ENCODE peak calls at places on chromosomes 13 and 19, in eight cellular contexts. M is Peyer's patch, X is transverse colon, P is heart left ventricle, U is vagina, D is gastrocnemius medialis, F is uterus, I is GM12878. O is an unnamed sample. For H3K36me3, the result is how much of the 10 kb centered on the place peaks cover.

GRCh38 chr13:36430247-36431203 is 1.8 kb upstream of the CCNA1 start:
- DNase-seq in M (no peak), X (no peak), P (no peak), U (no peak), D (no peak), F (peak), I (no peak), O (peak)

GRCh38 chr13:102596147-102597028 is at the start of gene TPP2:
- DNase-seq in M (peak), X (peak), P (peak), U (peak), D (peak), F (peak), I (peak), O (peak)

GRCh38 chr19:33440241-33440640 is 66.7 kb downstream of the CEBPG start:
- DNase-seq in M (no peak), X (no peak), P (no peak), U (no peak), D (no peak), F (no peak), I (no peak), O (no peak)

GRCh38 chr13:47216176-47216822 is 319.4 kb upstream of the HTR2A start:
- DNase-seq in M (no peak), X (no peak), P (no peak), U (no peak), D (no peak), F (no peak), I (no peak), O (no peak)

GRCh38 chr19:1952635-1953034 is 11.7 kb downstream of the CSNK1G2 start:
- DNase-seq in M (no peak), X (no peak), P (no peak), U (no peak), D (no peak), F (no peak), I (no peak), O (no peak)

GRCh38 chr13:32783067-32783466 is 196.8 kb downstream of the PDS5B start:
- DNase-seq in M (no peak), X (no peak), P (no peak), U (no peak), D (no peak), F (no peak), I (no peak), O (no peak)

GRCh38 chr19:50290775-50291174 is 38.4 kb downstream of the KCNC3 start:
- DNase-seq in M (no peak), X (no peak), P (no peak), U (no peak), D (no peak), F (no peak), I (no peak), O (no peak)

GRCh38 chr13:38970380-38971051 is 20.1 kb downstream of the STOML3 start:
- DNase-seq in M (no peak), X (no peak), P (no peak), U (no peak), D (no peak), F (no peak), I (no peak), O (no peak)

GRCh38 chr13:45082964-45083363 is 37.3 kb upstream of the GTF2F2 start:
- DNase-seq in M (no peak), X (no peak), P (no peak), U (no peak), D (no peak), F (no peak), I (no peak), O (no peak)

GRCh38 chr13:37381502-37381901 is 217.1 kb downstream of the POSTN start:
- DNase-seq in M (no peak), X (no peak), P (no peak), U (no peak), D (no peak), F (no peak), I (no peak), O (no peak)

GRCh38 chr13:110065780-110066179 is 241.2 kb downstream of the COL4A1 start:
- DNase-seq in M (no peak), X (no peak), P (no peak), U (no peak), D (no peak), F (no peak), I (no peak), O (no peak)

GRCh38 chr19:51772977-51773376 is 12.0 kb downstream of the FPR2 start:
- DNase-seq in M (no peak), X (no peak), P (no peak), U (no peak), D (no peak), F (no peak), I (no peak), O (no peak)

GRCh38 chr13:62119739-62120700 is 704.4 kb upstream of the PCDH20 start:
- DNase-seq in M (no peak), X (no peak), P (no peak), U (no peak), D (no peak), F (no peak), I (no peak), O (no peak)

GRCh38 chr13:85140192-85140591 is 659.0 kb downstream of the SLITRK6 start:
- DNase-seq in M (no peak), X (no peak), P (no peak), U (no peak), D (no peak), F (no peak), I (no peak), O (no peak)

GRCh38 chr13:70390968-70391367 is 282.7 kb upstream of the KLHL1 start:
- DNase-seq in M (no peak), X (no peak), P (no peak), U (no peak), D (no peak), F (no peak), I (no peak), O (no peak)

GRCh38 chr13:28576037-28576436 is 81.1 kb upstream of the FLT1 start:
- DNase-seq in M (no peak), X (no peak), P (no peak), U (no peak), D (no peak), F (no peak), I (no peak), O (no peak)

GRCh38 chr19:13156968-13157882 is 7.0 kb downstream of the IER2 start:
- DNase-seq in M (no peak), X (peak), P (no peak), U (no peak), D (no peak), F (no peak), I (no peak), O (no peak)

GRCh38 chr19:18422530-18423191 is 3.5 kb downstream of the SSBP4 start:
- DNase-seq in M (peak), X (no peak), P (no peak), U (no peak), D (no peak), F (peak), I (no peak), O (no peak)

GRCh38 chr13:90787007-90787406 is 560.5 kb upstream of the MIR17HG start:
- DNase-seq in M (no peak), X (no peak), P (no peak), U (no peak), D (no peak), F (no peak), I (no peak), O (no peak)

GRCh38 chr13:59356607-59357006 is 807.1 kb downstream of the DIAPH3 start:
- DNase-seq in M (peak), X (peak), P (peak), U (no peak), D (peak), F (peak), I (no peak), O (peak)

GRCh38 chr13:29905845-29906244 is 55.4 kb upstream of the UBL3 start:
- DNase-seq in M (peak), X (peak), P (no peak), U (peak), D (no peak), F (no peak), I (no peak), O (no peak)

GRCh38 chr13:68927387-68928026 is 1180.1 kb upstream of the ATXN8OS start:
- DNase-seq in M (no peak), X (peak), P (no peak), U (no peak), D (no peak), F (no peak), I (no peak), O (no peak)

GRCh38 chr13:60016229-60016628 is 147.5 kb downstream of the DIAPH3 start:
- DNase-seq in M (no peak), X (no peak), P (no peak), U (no peak), D (no peak), F (no peak), I (no peak), O (no peak)

GRCh38 chr19:47512183-47512947 is 2.5 kb downstream of the NAPA start:
- DNase-seq in M (peak), X (peak), P (no peak), U (no peak), D (no peak), F (peak), I (no peak), O (peak)

GRCh38 chr13:30744056-30744684 is 8.8 kb downstream of the ALOX5AP start:
- DNase-seq in M (peak), X (peak), P (peak), U (no peak), D (peak), F (peak), I (peak), O (peak)

GRCh38 chr13:40932252-40932651 is 86.9 kb downstream of the ELF1 start:
- DNase-seq in M (no peak), X (no peak), P (no peak), U (no peak), D (no peak), F (no peak), I (no peak), O (no peak)

GRCh38 chr19:54518844-54519243 is 16.2 kb downstream of the LAIR2 start:
- DNase-seq in M (no peak), X (no peak), P (no peak), U (no peak), D (no peak), F (peak), I (peak), O (no peak)

GRCh38 chr13:36965767-36966166 is 33.4 kb downstream of the ALG5 start:
- DNase-seq in M (no peak), X (no peak), P (no peak), U (no peak), D (no peak), F (no peak), I (no peak), O (no peak)

GRCh38 chr13:24161010-24161775 is 673 bp downstream of the SPATA13 start:
- DNase-seq in M (peak), X (peak), P (peak), U (no peak), D (no peak), F (no peak), I (no peak), O (peak)

GRCh38 chr19:45474191-45474940 is 6.6 kb downstream of the FOSB start:
- DNase-seq in M (no peak), X (no peak), P (no peak), U (no peak), D (no peak), F (no peak), I (no peak), O (no peak)

GRCh38 chr19:45473366-45474190 is 5.8 kb downstream of the FOSB start:
- DNase-seq in M (no peak), X (no peak), P (no peak), U (no peak), D (no peak), F (no peak), I (no peak), O (no peak)

GRCh38 chr19:45476349-45476717 is 8.5 kb downstream of the FOSB start:
- DNase-seq in M (no peak), X (no peak), P (no peak), U (no peak), D (no peak), F (no peak), I (no peak), O (no peak)

GRCh38 chr19:45475537-45476348 is 7.9 kb downstream of the FOSB start:
- DNase-seq in M (no peak), X (no peak), P (no peak), U (no peak), D (no peak), F (no peak), I (no peak), O (no peak)

DNA sequence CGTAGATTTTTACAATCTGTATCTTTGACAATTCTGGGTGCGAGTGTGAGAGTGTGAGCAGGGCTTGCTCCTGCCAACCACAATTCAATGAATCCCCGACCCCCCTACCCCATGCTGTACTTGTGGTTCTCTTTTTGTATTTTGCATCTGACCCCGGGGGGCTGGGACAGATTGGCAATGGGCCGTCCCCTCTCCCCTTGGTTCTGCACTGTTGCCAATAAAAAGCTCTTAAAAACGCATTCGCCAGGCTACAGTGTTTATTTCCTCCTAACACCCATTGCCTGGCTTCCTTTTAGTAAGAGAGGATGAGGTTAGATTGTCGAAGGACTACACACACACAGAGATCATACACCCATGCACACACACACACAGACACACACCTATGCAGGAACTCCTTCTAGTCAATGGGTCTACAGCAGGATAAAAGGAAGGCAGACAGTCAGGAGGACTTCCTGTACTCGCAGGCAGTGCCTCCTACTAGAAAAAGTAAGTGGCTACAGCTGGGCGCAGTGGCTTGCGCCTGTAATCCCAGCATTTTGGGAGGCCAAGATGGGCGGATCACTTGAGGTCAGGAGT is 7.2 kb downstream of the FOSB start:
- DNase-seq in M (no peak), X (no peak), P (no peak), U (no peak), D (no peak), F (no peak), I (no peak), O (peak)
- TF ChIP-seq POLR2A in M (no peak), X (no peak), P (no peak), U (no peak), D (no peak), F (no peak), I (no peak), O (no peak)

DNA sequence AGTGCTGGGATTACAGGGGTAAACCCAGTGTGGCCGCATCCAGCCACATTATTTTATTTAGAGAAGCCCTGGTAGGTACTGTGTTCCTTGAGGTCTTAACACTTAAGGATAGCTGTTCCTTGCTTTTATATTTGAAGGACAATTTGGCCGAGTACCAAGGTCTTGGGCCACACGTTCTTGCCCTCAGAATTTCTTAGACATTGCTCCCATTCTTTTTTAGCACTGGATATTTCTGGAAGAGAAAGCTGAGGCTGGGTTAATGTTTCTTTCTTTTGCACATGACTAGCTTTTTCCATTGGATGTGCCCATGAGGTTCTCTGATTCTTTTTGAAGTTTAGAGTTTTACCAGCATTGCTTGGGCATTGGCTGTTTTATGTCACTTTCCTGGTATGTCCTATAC is 5.5 kb upstream of the RNF113B start:
- DNase-seq in M (no peak), X (no peak), P (no peak), U (no peak), D (no peak), F (no peak), I (no peak), O (no peak)
- H3K36me3 ChIP-seq in M (under half), X (under half), P (under half), U (under half), D (under half), F (under half), I (under half), O (under half)

GRCh38 chr19:11141937-11142527 is 13.6 kb downstream of the SPC24 start:
- DNase-seq in M (no peak), X (no peak), P (no peak), U (no peak), D (no peak), F (no peak), I (no peak), O (no peak)

GRCh38 chr19:11138659-11139526 is 16.7 kb downstream of the SPC24 start:
- DNase-seq in M (peak), X (peak), P (peak), U (peak), D (peak), F (peak), I (no peak), O (peak)

GRCh38 chr19:11140896-11141295 is 14.7 kb downstream of the SPC24 start:
- DNase-seq in M (no peak), X (no peak), P (no peak), U (no peak), D (no peak), F (no peak), I (no peak), O (no peak)

GRCh38 chr19:11145147-11145924 is 10.2 kb downstream of the SPC24 start:
- DNase-seq in M (no peak), X (no peak), P (no peak), U (no peak), D (no peak), F (no peak), I (no peak), O (no peak)

DNA sequence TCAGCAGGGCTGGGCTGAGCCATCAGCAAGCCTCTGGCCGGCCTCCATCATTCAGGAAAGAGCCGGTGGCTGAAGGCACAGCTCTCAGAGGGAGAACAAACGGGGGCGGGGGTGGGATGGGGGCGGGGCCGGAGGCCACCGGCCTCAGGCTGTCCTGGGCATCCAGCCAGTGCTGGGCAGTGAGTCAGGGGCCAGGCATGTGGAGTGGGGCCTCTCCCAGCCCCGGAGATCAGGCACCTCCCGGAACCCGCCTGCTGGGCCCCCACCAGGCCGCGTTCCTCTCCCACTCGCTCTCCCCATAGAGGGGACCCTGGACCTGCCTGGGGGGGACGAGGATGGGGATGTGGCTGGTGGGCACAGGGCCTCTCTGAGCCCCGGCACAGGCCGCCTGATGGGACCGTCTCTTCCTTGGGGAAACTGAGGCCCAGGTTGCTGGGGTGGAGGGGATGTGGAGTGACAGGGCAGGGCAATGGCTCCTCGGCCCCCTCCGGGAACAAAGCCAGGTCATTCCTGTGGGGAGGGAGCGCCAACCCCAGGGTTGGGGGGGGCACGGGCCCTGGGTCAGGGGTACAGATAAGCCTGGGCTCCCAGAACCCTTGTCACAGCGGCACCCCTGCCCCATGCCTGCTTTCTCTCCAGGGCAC is 12.9 kb downstream of the SPC24 start:
- DNase-seq in M (peak), X (peak), P (peak), U (peak), D (peak), F (peak), I (no peak), O (peak)
- TF ChIP-seq POLR2A in M (no peak), X (no peak), P (no peak), U (no peak), D (no peak), F (peak), I (no peak), O (peak)

DNA sequence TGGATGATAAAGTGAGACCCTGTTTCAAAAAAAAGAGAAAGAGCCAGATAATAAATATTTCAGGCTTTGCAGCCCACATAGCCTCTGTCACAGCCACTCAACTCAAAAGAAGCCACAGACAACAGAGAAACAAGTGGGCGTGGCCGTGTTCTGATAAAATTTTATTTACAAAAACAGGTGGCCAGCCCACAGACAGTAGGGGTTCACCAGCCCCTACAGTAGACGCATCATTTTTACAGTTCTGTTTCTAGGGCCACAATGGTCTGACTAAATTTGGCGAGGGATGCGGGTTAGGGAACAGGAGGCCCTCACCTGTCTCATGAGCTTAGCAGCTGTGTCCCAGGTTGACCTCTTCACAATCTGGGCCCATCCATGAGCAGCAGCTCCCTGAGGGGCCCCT is 59.5 kb downstream of the ARHGEF18 start:
- DNase-seq in M (no peak), X (no peak), P (no peak), U (no peak), D (no peak), F (no peak), I (no peak), O (no peak)
- H3K36me3 ChIP-seq in M (under half), X (under half), P (under half), U (under half), D (under half), F (under half), I (under half), O (under half)

DNA sequence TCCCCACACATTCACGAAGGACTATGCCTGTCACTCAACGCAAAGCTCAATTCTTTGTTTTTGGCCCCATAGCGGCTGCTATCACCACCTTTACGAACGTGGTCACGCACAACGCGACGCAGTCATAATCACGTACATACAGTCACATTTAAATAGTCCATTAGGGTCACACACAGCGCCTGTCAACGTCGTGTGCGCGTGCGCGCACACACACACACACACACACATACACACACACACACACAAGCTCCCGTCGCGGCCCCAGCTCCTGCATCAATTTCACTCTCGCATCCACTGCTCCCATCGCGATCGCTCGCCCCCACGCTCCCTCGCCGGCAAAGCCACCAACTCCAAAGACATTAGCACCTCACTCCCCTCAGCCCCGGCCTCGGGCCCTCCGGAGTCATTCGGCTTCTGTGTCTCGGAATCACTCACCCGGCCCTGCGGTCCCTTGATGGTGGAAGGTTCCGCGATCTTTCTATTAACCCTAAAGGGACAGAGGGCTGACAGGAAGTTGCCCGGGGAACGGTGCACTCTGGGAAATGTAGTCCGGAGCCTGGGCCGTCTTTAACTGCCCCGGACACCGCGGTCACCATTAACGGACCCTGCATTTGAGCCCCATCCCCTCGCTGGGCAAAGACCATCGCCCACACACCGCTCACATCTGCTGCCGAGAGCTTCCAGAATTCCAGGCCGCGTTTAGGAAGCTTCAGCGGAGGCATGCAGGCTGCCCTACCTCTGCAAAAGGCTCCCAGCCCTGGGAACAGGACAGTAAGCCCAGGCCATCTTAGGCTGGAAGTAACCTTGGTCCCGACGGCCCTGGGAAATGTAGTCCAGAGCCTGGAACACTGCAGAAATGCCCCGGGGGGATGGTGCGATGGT is at the start of gene ZNF790:
- DNase-seq in M (peak), X (peak), P (peak), U (peak), D (peak), F (peak), I (peak), O (peak)
- TF ChIP-seq POLR2A in M (peak), X (peak), P (peak), U (no peak), D (no peak), F (no peak), I (peak), O (no peak)

O was measured in thyroid gland.